ENCODE peak calls at places on chromosome 11, in ten cellular contexts. T is fibroblast of lung; R is omental fat pad; U is B cell; P is H9; A is hepatocyte; K is stomach; W is activated CD8-positive, alpha-beta T cell treated with anti-CD3 and anti-CD28 coated beads for 36 hours; V is AG04450; X is heart right ventricle. I is an unnamed sample.

GRCh38 chr11:132610216-132610615 is 922.1 kb downstream of the OPCML start:
- DNase-seq in T (peak), R (no peak), U (no peak), P (no peak), A (no peak), K (no peak), W (no peak), V (peak), X (no peak), I (peak)

GRCh38 chr11:65553301-65554001 is 4.7 kb downstream of the LTBP3 start:
- DNase-seq in T (no peak), R (no peak), U (peak), P (peak), A (no peak), K (no peak), W (peak), V (no peak), X (no peak), I (no peak)

GRCh38 chr11:77073328-77074001 is 6.7 kb downstream of the CAPN5 start:
- DNase-seq in T (peak), R (peak), U (no peak), P (peak), A (peak), K (peak), W (no peak), V (peak), X (peak), I (peak)

GRCh38 chr11:69494851-69495250 is 13.4 kb downstream of the LINC01488 start:
- DNase-seq in T (no peak), R (no peak), U (no peak), P (no peak), A (no peak), K (no peak), W (no peak), V (no peak), X (no peak), I (no peak)

GRCh38 chr11:35539781-35540281 is 14.4 kb upstream of the PAMR1 start:
- DNase-seq in T (peak), R (peak), U (no peak), P (no peak), A (peak), K (no peak), W (no peak), V (no peak), X (peak), I (no peak)

GRCh38 chr11:76217653-76218160 is 11.4 kb upstream of the WNT11 start:
- DNase-seq in T (no peak), R (no peak), U (no peak), P (no peak), A (no peak), K (no peak), W (no peak), V (no peak), X (no peak), I (no peak)

GRCh38 chr11:85628771-85629341 is 463 bp downstream of the TMEM126B start:
- DNase-seq in T (peak), R (no peak), U (no peak), P (no peak), A (peak), K (no peak), W (peak), V (no peak), X (no peak), I (no peak)

GRCh38 chr11:1433977-1434640 is 44.4 kb downstream of the BRSK2 start:
- DNase-seq in T (no peak), R (no peak), U (no peak), P (no peak), A (no peak), K (peak), W (no peak), V (no peak), X (no peak), I (no peak)

GRCh38 chr11:44781697-44782096 is 54.9 kb downstream of the TSPAN18 start:
- DNase-seq in T (no peak), R (no peak), U (no peak), P (no peak), A (no peak), K (no peak), W (no peak), V (no peak), X (no peak), I (no peak)

GRCh38 chr11:66863428-66864125 is 6.7 kb downstream of the LRFN4 start:
- DNase-seq in T (no peak), R (no peak), U (no peak), P (no peak), A (no peak), K (no peak), W (no peak), V (no peak), X (no peak), I (no peak)

GRCh38 chr11:33899383-33900037 is 7.6 kb upstream of the LMO2 start:
- DNase-seq in T (peak), R (peak), U (no peak), P (no peak), A (peak), K (peak), W (no peak), V (peak), X (peak), I (peak)

GRCh38 chr11:104873252-104873651 is 25.0 kb downstream of the CASP12 start:
- DNase-seq in T (no peak), R (no peak), U (no peak), P (peak), A (no peak), K (no peak), W (peak), V (no peak), X (no peak), I (no peak)

GRCh38 chr11:20620988-20621387 is 21.6 kb downstream of the SLC6A5 start:
- DNase-seq in T (no peak), R (no peak), U (no peak), P (no peak), A (no peak), K (no peak), W (no peak), V (no peak), X (no peak), I (no peak)

GRCh38 chr11:20627026-20627425 is 27.6 kb downstream of the SLC6A5 start:
- DNase-seq in T (no peak), R (no peak), U (no peak), P (no peak), A (no peak), K (no peak), W (no peak), V (no peak), X (no peak), I (no peak)

GRCh38 chr11:20623258-20623657 is 23.9 kb downstream of the SLC6A5 start:
- DNase-seq in T (no peak), R (no peak), U (no peak), P (no peak), A (no peak), K (no peak), W (no peak), V (no peak), X (no peak), I (no peak)

GRCh38 chr11:20621679-20622078 is 22.3 kb downstream of the SLC6A5 start:
- DNase-seq in T (no peak), R (no peak), U (no peak), P (peak), A (no peak), K (no peak), W (no peak), V (no peak), X (no peak), I (no peak)

GRCh38 chr11:20626279-20626678 is 26.9 kb downstream of the SLC6A5 start:
- DNase-seq in T (no peak), R (no peak), U (no peak), P (no peak), A (no peak), K (no peak), W (no peak), V (no peak), X (no peak), I (no peak)
- TF ChIP-seq CTCF in T (no peak), R (no peak), U (no peak), P (no peak), A (no peak), K (no peak), W (no peak), V (no peak), X (no peak), I (no peak)

DNA sequence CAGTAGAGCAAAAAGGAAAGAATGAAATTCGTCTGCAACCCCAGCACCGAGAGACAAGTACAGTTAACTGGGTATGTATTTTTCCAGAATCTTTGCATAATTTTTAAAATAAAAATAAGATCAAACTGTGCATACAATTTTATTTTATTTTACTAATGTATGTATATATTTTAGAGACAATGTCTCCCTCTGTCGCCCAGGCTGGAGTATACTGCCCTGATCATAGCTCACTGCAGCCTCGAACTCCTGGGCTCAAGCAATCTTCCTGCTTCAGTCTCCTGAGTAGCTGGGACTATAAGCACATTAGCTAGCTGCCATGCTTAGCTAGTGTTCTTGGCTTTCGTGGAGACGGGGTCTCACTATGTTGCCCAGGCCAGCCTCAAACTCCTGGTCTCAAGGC is 18.8 kb upstream of the DRD2 start:
- DNase-seq in T (no peak), R (no peak), U (no peak), P (no peak), A (no peak), K (no peak), W (no peak), V (no peak), X (no peak), I (peak)
- TF ChIP-seq CTCF in T (no peak), R (no peak), U (no peak), P (no peak), A (no peak), K (no peak), W (no peak), V (peak), X (no peak), I (peak)

GRCh38 chr11:74984730-74985129 is 4.0 kb upstream of the NEU3 start:
- DNase-seq in T (no peak), R (no peak), U (no peak), P (no peak), A (no peak), K (no peak), W (no peak), V (no peak), X (no peak), I (no peak)
- TF ChIP-seq CTCF in T (no peak), R (no peak), U (no peak), P (no peak), A (no peak), K (no peak), W (no peak), V (no peak), X (no peak), I (no peak)

DNA sequence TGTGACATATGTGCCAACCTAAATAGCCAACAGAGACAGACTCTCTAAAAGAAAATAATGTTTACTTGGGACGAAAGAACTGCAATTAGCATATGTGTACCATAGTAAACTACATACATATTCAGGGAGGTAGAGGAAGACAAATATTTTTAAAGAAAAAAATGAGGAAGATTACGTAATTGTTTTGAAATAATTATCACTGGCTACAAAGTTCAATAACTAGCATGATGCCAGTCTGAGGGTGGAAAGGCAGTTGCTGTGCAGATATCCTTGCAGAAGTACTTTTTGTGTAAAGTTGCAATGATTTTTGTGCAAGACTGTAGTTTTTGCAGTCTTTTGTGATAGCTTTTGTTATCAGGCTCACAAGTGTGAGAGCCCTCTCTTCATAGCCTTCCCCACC is 103.3 kb upstream of the ANO5 start:
- DNase-seq in T (no peak), R (no peak), U (no peak), P (no peak), A (no peak), K (no peak), W (no peak), V (no peak), X (no peak), I (no peak)
- TF ChIP-seq CTCF in T (no peak), R (no peak), U (no peak), P (no peak), A (no peak), K (no peak), W (no peak), V (no peak), X (no peak), I (no peak)

DNA sequence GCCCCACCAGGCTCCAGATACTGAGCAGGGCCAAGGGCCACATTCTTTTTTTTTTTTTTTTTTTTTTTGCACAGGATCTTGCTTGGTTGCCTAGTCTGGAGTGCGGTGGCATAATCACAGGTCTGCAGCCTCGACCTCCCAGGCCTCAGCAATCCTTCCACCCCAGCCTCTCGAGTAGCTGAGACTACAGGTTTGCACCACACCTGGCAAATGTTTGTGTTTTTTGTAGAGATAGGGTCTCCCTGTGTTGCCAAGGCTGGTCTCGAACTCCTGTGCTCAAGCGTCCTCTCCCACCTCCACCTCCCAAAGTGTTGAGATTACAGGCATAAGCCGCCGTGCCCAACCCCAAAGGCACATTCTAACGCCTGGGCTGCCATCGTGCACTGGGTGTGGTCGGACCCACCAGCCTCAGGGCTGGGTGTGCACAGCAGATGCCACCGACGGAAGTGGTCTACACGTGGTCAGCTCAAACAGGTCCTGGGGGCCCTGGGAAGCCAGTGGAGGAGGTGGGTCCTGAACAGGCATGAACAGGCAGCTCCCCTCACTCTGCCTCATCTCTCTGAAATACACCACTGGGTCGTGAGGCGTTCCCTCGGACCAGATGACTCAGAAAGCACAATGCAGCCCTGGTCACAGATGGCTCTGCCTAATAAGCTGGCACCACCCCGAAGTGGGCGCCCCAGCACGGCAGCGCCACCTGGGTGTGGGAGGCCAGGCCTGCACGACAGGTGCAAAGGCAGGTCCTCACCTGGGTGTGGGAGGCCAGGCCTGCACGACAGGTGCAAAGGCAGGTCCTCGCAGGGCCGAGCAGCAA is 5.1 kb upstream of the B4GALNT4 start:
- DNase-seq in T (no peak), R (no peak), U (peak), P (peak), A (peak), K (peak), W (peak), V (no peak), X (no peak), I (peak)
- TF ChIP-seq CTCF in T (peak), R (no peak), U (peak), P (peak), A (peak), K (no peak), W (peak), V (no peak), X (no peak), I (peak)

GRCh38 chr11:63906585-63906984 is 10.4 kb downstream of the RCOR2 start:
- DNase-seq in T (no peak), R (no peak), U (peak), P (no peak), A (peak), K (peak), W (peak), V (no peak), X (no peak), I (no peak)
- TF ChIP-seq CTCF in T (peak), R (no peak), U (peak), P (peak), A (peak), K (no peak), W (peak), V (peak), X (peak), I (peak)

GRCh38 chr11:36793542-36793926 is 195.5 kb upstream of the RAG2 start:
- DNase-seq in T (no peak), R (no peak), U (no peak), P (no peak), A (peak), K (no peak), W (no peak), V (no peak), X (no peak), I (peak)
- TF ChIP-seq CTCF in T (peak), R (no peak), U (no peak), P (peak), A (peak), K (no peak), W (no peak), V (peak), X (no peak), I (no peak)

I was measured in MCF 10A.